ENCODE peak calls at places on chromosomes 2 and 18, in five cellular contexts. One of them, this sample, is unnamed.

GRCh38 chr2:88903744-88904353 is 212.4 kb downstream of the RPIA start:
- DNase-seq in tibial artery: no peak
- DNase-seq in GM23248: peak
- DNase-seq in adrenal gland: no peak
- DNase-seq in central memory CD4-positive, alpha-beta T cell: no peak
- DNase-seq in this sample: no peak

GRCh38 chr18:13134551-13135401 is 83.8 kb upstream of the LDLRAD4 start:
- DNase-seq in adrenal gland: no peak
- DNase-seq in GM23248: no peak
- DNase-seq in tibial artery: no peak
- DNase-seq in central memory CD4-positive, alpha-beta T cell: no peak
- DNase-seq in this sample: no peak

GRCh38 chr2:185338104-185338503 is 400.5 kb upstream of the FSIP2 start:
- DNase-seq in GM23248: no peak
- DNase-seq in tibial artery: no peak
- DNase-seq in adrenal gland: no peak
- DNase-seq in central memory CD4-positive, alpha-beta T cell: no peak
- DNase-seq in this sample: no peak

GRCh38 chr2:128279786-128280701 is 38.6 kb downstream of the HS6ST1 start:
- DNase-seq in central memory CD4-positive, alpha-beta T cell: no peak
- DNase-seq in GM23248: no peak
- DNase-seq in tibial artery: peak
- DNase-seq in adrenal gland: peak
- DNase-seq in this sample: no peak

GRCh38 chr2:96895032-96895708 is 25.3 kb upstream of the SEMA4C start:
- DNase-seq in central memory CD4-positive, alpha-beta T cell: no peak
- DNase-seq in GM23248: no peak
- DNase-seq in adrenal gland: no peak
- DNase-seq in tibial artery: no peak
- DNase-seq in this sample: no peak

GRCh38 chr2:149200109-149200520 is 130.3 kb upstream of the LYPD6 start:
- DNase-seq in GM23248: peak
- DNase-seq in tibial artery: no peak
- DNase-seq in adrenal gland: no peak
- DNase-seq in central memory CD4-positive, alpha-beta T cell: no peak
- DNase-seq in this sample: no peak

GRCh38 chr18:13292736-13293135 is 74.2 kb downstream of the LDLRAD4 start:
- DNase-seq in adrenal gland: no peak
- DNase-seq in tibial artery: no peak
- DNase-seq in central memory CD4-positive, alpha-beta T cell: no peak
- DNase-seq in GM23248: no peak
- DNase-seq in this sample: no peak

GRCh38 chr2:108533832-108534576 is at the start of gene LIMS1:
- DNase-seq in central memory CD4-positive, alpha-beta T cell: peak
- DNase-seq in adrenal gland: peak
- DNase-seq in GM23248: peak
- DNase-seq in tibial artery: peak
- DNase-seq in this sample: peak

GRCh38 chr2:138059967-138060635 is 95.8 kb downstream of the HNMT start:
- DNase-seq in central memory CD4-positive, alpha-beta T cell: no peak
- DNase-seq in tibial artery: peak
- DNase-seq in GM23248: peak
- DNase-seq in adrenal gland: peak
- DNase-seq in this sample: no peak

GRCh38 chr18:62186656-62187542 is at the start of the genes PIGN and RELCH:
- DNase-seq in GM23248: peak
- DNase-seq in adrenal gland: peak
- DNase-seq in central memory CD4-positive, alpha-beta T cell: peak
- DNase-seq in tibial artery: peak
- DNase-seq in this sample: peak

GRCh38 chr2:17962874-17963273 is 84.4 kb downstream of the KCNS3 start:
- DNase-seq in tibial artery: no peak
- DNase-seq in central memory CD4-positive, alpha-beta T cell: no peak
- DNase-seq in adrenal gland: no peak
- DNase-seq in GM23248: peak
- DNase-seq in this sample: no peak

GRCh38 chr2:209472386-209472832 is 48.6 kb downstream of the MAP2 start:
- DNase-seq in tibial artery: no peak
- DNase-seq in adrenal gland: no peak
- DNase-seq in GM23248: peak
- DNase-seq in central memory CD4-positive, alpha-beta T cell: no peak
- DNase-seq in this sample: no peak

GRCh38 chr18:46627136-46627535 is 29.9 kb downstream of the LOXHD1 start:
- DNase-seq in GM23248: no peak
- DNase-seq in central memory CD4-positive, alpha-beta T cell: no peak
- DNase-seq in adrenal gland: no peak
- DNase-seq in tibial artery: no peak
- DNase-seq in this sample: no peak

This sample was measured in AG04450.